ENCODE peak calls at places on chromosomes 1 and 21, in nine cellular contexts. N, I, V, B, T, J, M, S and G are unnamed samples. For H3K4me1, the result is how much of the 10 kb centered on the place peaks cover.

GRCh38 chr21:46498335-46499050 is 39.8 kb downstream of the DIP2A start:
- DNase-seq in B (no peak), S (no peak), T (no peak), I (no peak), N (no peak), J (no peak), M (peak), V (peak), G (no peak)

GRCh38 chr1:36093226-36093625 is 4.5 kb downstream of the ADPRS start:
- DNase-seq in I (no peak), B (no peak), S (no peak), M (no peak), T (peak), V (no peak), J (no peak), N (no peak), G (no peak)

GRCh38 chr1:196677781-196678509 is 26.1 kb downstream of the CFH start:
- DNase-seq in S (no peak), T (no peak), M (peak), N (no peak), I (no peak), V (peak), B (no peak), J (no peak), G (no peak)

GRCh38 chr1:162905759-162906158 is 44.8 kb upstream of the CCDC190 start:
- DNase-seq in S (no peak), M (peak), B (no peak), T (no peak), J (no peak), I (no peak), N (no peak), V (peak), G (no peak)

GRCh38 chr1:110476028-110476765 is 25.2 kb downstream of the PROK1 start:
- DNase-seq in J (no peak), T (no peak), N (no peak), M (no peak), B (no peak), V (no peak), I (no peak), S (no peak), G (no peak)

GRCh38 chr1:1393014-1393413 is 6.1 kb downstream of the CCNL2 start:
- DNase-seq in B (no peak), S (no peak), M (no peak), I (no peak), J (no peak), V (no peak), T (no peak), N (no peak), G (no peak)

GRCh38 chr21:23968722-23969647 is 1638.3 kb downstream of the MRPL39 start:
- DNase-seq in N (peak), J (peak), M (peak), B (peak), V (peak), T (no peak), I (no peak), S (peak), G (peak)

GRCh38 chr1:59695301-59695700 is 119.4 kb upstream of the HOOK1 start:
- DNase-seq in I (no peak), T (no peak), B (no peak), V (peak), J (no peak), S (no peak), M (no peak), N (no peak), G (no peak)

GRCh38 chr1:5743435-5744095 is 248.7 kb downstream of the NPHP4 start:
- DNase-seq in S (no peak), N (no peak), T (no peak), B (no peak), M (no peak), I (peak), J (no peak), V (no peak), G (no peak)

GRCh38 chr1:19815801-19816736 is 986 bp upstream of the RNF186 start:
- DNase-seq in J (peak), N (peak), S (no peak), T (no peak), B (no peak), M (no peak), I (peak), V (no peak), G (peak)

GRCh38 chr1:115712911-115713609 is 55.5 kb downstream of the CASQ2 start:
- DNase-seq in J (no peak), I (no peak), S (no peak), T (no peak), M (peak), V (no peak), N (no peak), B (no peak), G (no peak)

GRCh38 chr1:115717541-115717940 is 51.0 kb downstream of the CASQ2 start:
- DNase-seq in T (no peak), B (no peak), V (peak), S (no peak), N (peak), M (peak), I (no peak), J (peak), G (no peak)

GRCh38 chr1:115713906-115714305 is 54.6 kb downstream of the CASQ2 start:
- DNase-seq in M (peak), J (no peak), B (no peak), N (no peak), T (no peak), I (no peak), S (no peak), V (no peak), G (no peak)

GRCh38 chr1:115714572-115715141 is 53.9 kb downstream of the CASQ2 start:
- DNase-seq in M (peak), J (peak), B (no peak), V (no peak), S (no peak), T (no peak), I (no peak), N (peak), G (peak)

GRCh38 chr1:115718011-115718754 is 50.3 kb downstream of the CASQ2 start:
- DNase-seq in V (peak), N (no peak), J (no peak), I (no peak), T (no peak), M (no peak), B (no peak), S (no peak), G (no peak)
- TF ChIP-seq CTCF in V (no peak), N (no peak), J (no peak), I (no peak), T (no peak), M (no peak), B (no peak), S (peak), G (no peak)

GRCh38 chr1:21314797-21315396 is 24.6 kb upstream of the ECE1 start:
- DNase-seq in T (no peak), J (no peak), B (no peak), M (no peak), S (no peak), I (no peak), V (no peak), N (no peak), G (no peak)
- H3K4me1 ChIP-seq in T (half or more), J (under half), B (under half), M (under half), S (under half), I (half or more), V (under half), N (under half), G (under half)

DNA sequence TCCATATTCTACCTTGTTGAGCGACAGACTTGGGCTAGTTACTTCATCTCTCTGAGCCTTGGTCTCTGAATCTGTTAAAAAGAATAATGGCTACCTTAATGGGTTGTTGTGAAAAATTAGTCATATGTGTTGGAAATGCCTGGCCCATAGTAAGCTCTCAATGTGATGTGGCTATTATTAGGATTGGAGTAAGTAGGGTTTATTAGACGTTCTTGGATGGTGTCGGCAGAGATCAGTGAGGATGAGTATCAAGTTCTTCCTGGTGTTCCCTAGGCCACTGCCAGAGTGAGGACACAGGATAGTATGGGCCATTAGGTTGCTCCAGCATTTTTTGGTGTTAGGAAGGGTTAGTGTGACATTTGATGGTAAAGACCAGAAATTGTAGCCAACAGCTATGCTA is 121.1 kb upstream of the DUSP10 start:
- DNase-seq in S (no peak), T (no peak), V (no peak), J (no peak), M (no peak), I (no peak), N (no peak), B (no peak), G (no peak)
- TF ChIP-seq CTCF in S (no peak), T (no peak), V (no peak), J (no peak), M (no peak), I (no peak), N (no peak), B (no peak), G (no peak)

DNA sequence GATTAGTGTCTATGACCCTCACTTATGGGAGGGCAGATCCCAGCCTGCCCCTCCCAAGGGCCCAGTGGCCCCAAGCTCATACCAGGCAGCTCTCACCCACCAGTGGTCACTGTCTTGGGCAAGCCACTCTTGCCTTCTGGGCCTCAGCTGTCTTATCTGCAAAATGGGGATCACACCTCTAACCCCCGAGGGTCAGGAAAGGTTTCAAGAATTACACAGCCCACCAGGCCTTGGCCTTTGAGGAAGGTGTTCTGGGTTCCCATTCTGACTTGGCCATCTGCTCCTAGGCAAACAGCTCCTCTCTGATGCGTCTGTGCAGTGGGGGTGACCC is 16.8 kb downstream of the RUNX3 start:
- DNase-seq in B (no peak), I (no peak), S (no peak), M (no peak), J (no peak), V (no peak), N (no peak), T (no peak), G (no peak)
- H3K4me1 ChIP-seq in B (half or more), I (under half), S (under half), M (under half), J (under half), V (under half), N (under half), T (under half), G (under half)

GRCh38 chr21:38171723-38172344 is 85.0 kb upstream of the KCNJ15 start:
- DNase-seq in B (no peak), N (no peak), J (no peak), M (peak), S (peak), T (no peak), V (peak), I (no peak), G (no peak)
- TF ChIP-seq CTCF in B (no peak), N (no peak), J (no peak), M (peak), S (peak), T (no peak), V (peak), I (no peak), G (no peak)